ENCODE peak calls at places on chromosomes 5 and 9, in five cellular contexts. V is colonic mucosa, D is Peyer's patch, S is mammary epithelial cell, Y is astrocyte of the spinal cord. P is an unnamed sample.

GRCh38 chr5:102411-103043 is 10.6 kb downstream of the PLEKHG4B start:
- DNase-seq in V (no peak), D (no peak), S (no peak), Y (no peak), P (no peak)

GRCh38 chr5:179230061-179230461 is 115.2 kb downstream of the ADAMTS2 start:
- DNase-seq in V (no peak), D (no peak), S (no peak), Y (no peak), P (peak)

GRCh38 chr5:150066436-150066835 is 19.9 kb downstream of the CSF1R start:
- DNase-seq in V (no peak), D (no peak), S (no peak), Y (no peak), P (peak)

GRCh38 chr9:23826120-23826629 is at the start of gene ELAVL2:
- DNase-seq in V (peak), D (peak), S (peak), Y (peak), P (peak)

GRCh38 chr5:134090482-134090881 is 24.0 kb upstream of the TCF7 start:
- DNase-seq in V (no peak), D (peak), S (no peak), Y (no peak), P (peak)

GRCh38 chr5:124867064-124867707 is 120.7 kb upstream of the ZNF608 start:
- DNase-seq in V (no peak), D (no peak), S (peak), Y (peak), P (no peak)

GRCh38 chr9:89387197-89387849 is 69.0 kb downstream of the SECISBP2 start:
- DNase-seq in V (no peak), D (no peak), S (no peak), Y (no peak), P (no peak)

GRCh38 chr5:157252741-157253465 is 13.0 kb upstream of the CYFIP2 start:
- DNase-seq in V (no peak), D (peak), S (no peak), Y (peak), P (no peak)

GRCh38 chr9:109074236-109074889 is 45.4 kb downstream of the TMEM245 start:
- DNase-seq in V (no peak), D (no peak), S (no peak), Y (no peak), P (no peak)

GRCh38 chr5:109580225-109580624 is 109.5 kb upstream of the MAN2A1 start:
- DNase-seq in V (no peak), D (no peak), S (no peak), Y (no peak), P (no peak)

GRCh38 chr9:16726718-16727451 is 143.6 kb downstream of the BNC2 start:
- DNase-seq in V (peak), D (peak), S (peak), Y (peak), P (peak)

GRCh38 chr5:133888625-133888991 is 79.8 kb downstream of the C5orf15 start:
- DNase-seq in V (no peak), D (no peak), S (no peak), Y (no peak), P (peak)

GRCh38 chr9:134538856-134539562 is 102.6 kb upstream of the COL5A1 start:
- DNase-seq in V (no peak), D (no peak), S (no peak), Y (no peak), P (peak)

GRCh38 chr9:73441890-73442818 is 290.5 kb downstream of the ANXA1 start:
- DNase-seq in V (no peak), D (no peak), S (peak), Y (peak), P (no peak)

GRCh38 chr5:149382517-149383220 is 3.6 kb upstream of the IL17B start:
- DNase-seq in V (no peak), D (no peak), S (no peak), Y (no peak), P (no peak)

GRCh38 chr5:52710972-52711596 is 76.6 kb upstream of the ITGA1 start:
- DNase-seq in V (no peak), D (no peak), S (no peak), Y (peak), P (no peak)

GRCh38 chr5:1910081-1910760 is 27.5 kb upstream of the IRX4 start:
- DNase-seq in V (no peak), D (peak), S (no peak), Y (no peak), P (peak)

GRCh38 chr9:70563437-70564204 is 149.2 kb upstream of the KLF9 start:
- DNase-seq in V (no peak), D (peak), S (peak), Y (peak), P (no peak)

GRCh38 chr5:53936481-53937352 is 373.7 kb downstream of the ARL15 start:
- DNase-seq in V (no peak), D (no peak), S (no peak), Y (no peak), P (no peak)

GRCh38 chr9:38671372-38671731 is 48.6 kb downstream of the FAM240B start:
- DNase-seq in V (no peak), D (no peak), S (no peak), Y (no peak), P (no peak)

GRCh38 chr9:134891016-134891589 is 10.5 kb downstream of the FCN2 start:
- DNase-seq in V (no peak), D (no peak), S (no peak), Y (no peak), P (no peak)

GRCh38 chr5:168266016-168266415 is 25.4 kb upstream of the WWC1 start:
- DNase-seq in V (no peak), D (no peak), S (no peak), Y (no peak), P (no peak)

GRCh38 chr5:178644826-178645545 is 18.1 kb upstream of the CLK4 start:
- DNase-seq in V (no peak), D (no peak), S (peak), Y (peak), P (no peak)

GRCh38 chr5:140828402-140828737 is 610 bp downstream of the PCDHA6 start:
- DNase-seq in V (no peak), D (no peak), S (no peak), Y (no peak), P (no peak)

GRCh38 chr9:128947423-128948310 is at the start of the genes DOLK and NUP188:
- DNase-seq in V (peak), D (peak), S (peak), Y (peak), P (peak)
- TF ChIP-seq CTCF in V (no peak), D (no peak), S (no peak), Y (no peak), P (no peak)

GRCh38 chr9:123682746-123683145 is 247.2 kb downstream of the DENND1A start:
- DNase-seq in V (no peak), D (no peak), S (no peak), Y (no peak), P (no peak)

GRCh38 chr9:123680382-123680781 is 249.5 kb downstream of the DENND1A start:
- DNase-seq in V (no peak), D (no peak), S (no peak), Y (no peak), P (no peak)

GRCh38 chr9:123679330-123679987 is 250.5 kb downstream of the DENND1A start:
- DNase-seq in V (no peak), D (peak), S (no peak), Y (no peak), P (no peak)

GRCh38 chr9:123678038-123678877 is 251.7 kb downstream of the DENND1A start:
- DNase-seq in V (peak), D (peak), S (no peak), Y (no peak), P (no peak)

DNA sequence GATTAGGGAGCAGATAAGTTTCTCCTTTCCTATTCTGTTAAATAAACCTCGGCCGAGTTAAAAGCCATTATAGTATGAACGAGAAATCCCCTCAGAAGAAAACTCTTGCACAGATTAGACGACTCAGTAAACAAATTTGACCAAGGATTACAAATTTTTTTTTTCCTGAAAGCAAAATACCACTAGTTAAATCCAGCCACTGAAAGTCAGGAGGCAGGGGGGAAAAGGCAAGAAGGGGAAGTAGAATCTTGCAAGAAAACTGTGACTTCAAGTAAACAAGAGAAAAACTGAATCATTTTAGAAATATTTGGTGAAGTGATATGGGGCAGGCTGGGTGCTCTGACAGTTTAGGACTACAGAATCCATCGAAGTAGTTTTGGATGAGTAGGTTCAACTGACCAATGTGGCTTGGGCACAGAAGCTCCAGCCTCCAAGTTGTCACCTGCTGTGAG is 251.0 kb downstream of the DENND1A start:
- DNase-seq in V (no peak), D (no peak), S (no peak), Y (no peak), P (no peak)
- TF ChIP-seq CTCF in V (no peak), D (no peak), S (no peak), Y (no peak), P (no peak)

GRCh38 chr5:55344392-55344992 is 36.7 kb downstream of the MTREX start:
- DNase-seq in V (peak), D (peak), S (peak), Y (peak), P (no peak)
- TF ChIP-seq CTCF in V (peak), D (peak), S (peak), Y (peak), P (peak)

GRCh38 chr9:3436629-3437028 is 89.2 kb downstream of the RFX3 start:
- DNase-seq in V (no peak), D (no peak), S (no peak), Y (no peak), P (no peak)

GRCh38 chr9:3444016-3444415 is 81.8 kb downstream of the RFX3 start:
- DNase-seq in V (no peak), D (no peak), S (no peak), Y (no peak), P (no peak)

GRCh38 chr9:3437031-3437430 is 88.8 kb downstream of the RFX3 start:
- DNase-seq in V (no peak), D (no peak), S (no peak), Y (no peak), P (no peak)

GRCh38 chr9:3446313-3446712 is 79.5 kb downstream of the RFX3 start:
- DNase-seq in V (no peak), D (no peak), S (no peak), Y (no peak), P (no peak)

GRCh38 chr9:3441197-3441816 is 84.5 kb downstream of the RFX3 start:
- DNase-seq in V (peak), D (peak), S (peak), Y (peak), P (no peak)
- TF ChIP-seq CTCF in V (peak), D (peak), S (peak), Y (peak), P (peak)

DNA sequence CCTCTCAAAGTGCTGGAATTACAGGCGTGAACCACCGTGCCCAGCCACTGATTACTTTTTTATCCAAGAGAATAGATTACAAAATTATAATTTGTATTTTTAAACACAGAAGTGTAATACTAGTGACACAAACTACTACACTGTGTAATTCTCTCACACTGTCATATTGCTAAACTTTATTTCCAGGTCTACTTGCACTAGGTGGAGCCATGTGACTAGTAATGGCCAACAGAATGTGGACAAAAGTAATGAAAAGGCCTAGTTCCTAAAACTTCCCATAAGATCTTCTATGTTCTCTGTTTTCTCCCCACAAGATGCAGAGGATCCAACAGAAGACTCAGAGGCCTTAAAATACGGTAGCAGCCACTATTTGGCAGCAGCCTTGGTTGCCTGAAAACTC is 27.3 kb downstream of the NADK2 start:
- DNase-seq in V (no peak), D (no peak), S (no peak), Y (no peak), P (no peak)
- TF ChIP-seq CTCF in V (no peak), D (no peak), S (no peak), Y (no peak), P (peak)

GRCh38 chr9:80503692-80504400 is 932.1 kb downstream of the TLE4 start:
- DNase-seq in V (no peak), D (no peak), S (no peak), Y (no peak), P (no peak)

GRCh38 chr9:80501635-80502034 is 929.9 kb downstream of the TLE4 start:
- DNase-seq in V (no peak), D (no peak), S (peak), Y (no peak), P (no peak)

GRCh38 chr9:80498165-80498564 is 926.4 kb downstream of the TLE4 start:
- DNase-seq in V (no peak), D (no peak), S (no peak), Y (no peak), P (no peak)

GRCh38 chr9:80496901-80497565 is 925.3 kb downstream of the TLE4 start:
- DNase-seq in V (no peak), D (no peak), S (no peak), Y (no peak), P (no peak)

GRCh38 chr9:80500300-80500699 is 928.5 kb downstream of the TLE4 start:
- DNase-seq in V (no peak), D (no peak), S (no peak), Y (no peak), P (no peak)
- TF ChIP-seq CTCF in V (no peak), D (no peak), S (no peak), Y (no peak), P (peak)

GRCh38 chr9:129108805-129109370 is 1.7 kb downstream of the CRAT start:
- DNase-seq in V (peak), D (peak), S (no peak), Y (no peak), P (no peak)

GRCh38 chr9:129108083-129108804 is 2.3 kb downstream of the CRAT start:
- DNase-seq in V (no peak), D (no peak), S (no peak), Y (no peak), P (no peak)

GRCh38 chr9:129110740-129111142 is at the start of gene CRAT:
- DNase-seq in V (peak), D (peak), S (peak), Y (peak), P (no peak)

GRCh38 chr9:129109952-129110739 is 447 bp downstream of the CRAT start:
- DNase-seq in V (peak), D (peak), S (no peak), Y (no peak), P (no peak)

DNA sequence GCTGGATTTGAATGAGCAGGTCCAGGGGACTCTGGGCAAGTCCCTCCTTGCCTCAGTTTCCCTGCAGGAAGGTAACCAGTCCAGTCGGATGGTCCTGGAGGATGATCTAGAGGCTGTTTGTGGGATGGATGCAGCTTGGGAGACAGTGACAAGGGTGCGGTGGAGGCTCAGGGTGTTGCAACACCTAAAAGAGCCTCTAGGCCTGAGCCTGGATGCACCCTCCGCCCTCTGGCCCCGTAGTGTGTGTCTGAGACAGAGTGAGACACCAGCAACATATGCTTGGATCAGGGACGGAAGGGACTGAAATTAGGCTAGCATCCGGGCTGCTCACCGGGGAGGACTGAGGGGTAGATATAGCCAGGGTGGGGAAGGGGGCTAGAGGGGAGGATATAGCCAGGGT is 1.1 kb downstream of the CRAT start:
- DNase-seq in V (peak), D (peak), S (no peak), Y (no peak), P (no peak)
- TF ChIP-seq CTCF in V (no peak), D (no peak), S (no peak), Y (peak), P (no peak)

GRCh38 chr9:35489313-35490154 is at the start of gene RUSC2:
- DNase-seq in V (peak), D (peak), S (peak), Y (peak), P (peak)
- TF ChIP-seq CTCF in V (no peak), D (peak), S (peak), Y (peak), P (peak)